ENCODE peak calls at places on chromosome 12, in ten cellular contexts. T is stimulated activated CD4-positive, alpha-beta T cell treated with anti-CD3 and anti-CD28 coated beads, Interleukin-4, amount 100 ng/mL, for 4 hours; J is hepatocyte; X is upper lobe of right lung; G is fibroblast of villous mesenchyme; M is stimulated activated CD8-positive, alpha-beta memory T cell treated with anti-CD3 and anti-CD28 coated beads, Interleukin-4, amount 100 ng/mL, for 24 hours; R is glomerular endothelial cell; C is T-helper 1 cell; N is iris pigment epithelial cell; I is T-helper 2 cell. S is an unnamed sample.

GRCh38 chr12:6285532-6286306 is 24.8 kb upstream of the PLEKHG6 start:
- DNase-seq in C (no peak), R (no peak), M (no peak), G (peak), T (no peak), N (peak), J (no peak), I (no peak), X (no peak), S (no peak)

GRCh38 chr12:121933522-121934317 is 15.3 kb downstream of the CFAP251 start:
- DNase-seq in G (peak), C (no peak), J (peak), I (no peak), X (peak), M (no peak), N (peak), T (no peak), R (no peak), S (no peak)

GRCh38 chr12:113391145-113391544 is 12.5 kb downstream of the SDS start:
- DNase-seq in T (no peak), R (no peak), X (no peak), J (no peak), I (no peak), M (no peak), G (no peak), N (no peak), C (no peak), S (no peak)

GRCh38 chr12:94203796-94204195 is 55.4 kb downstream of the PLXNC1 start:
- DNase-seq in X (no peak), C (no peak), J (no peak), R (no peak), G (no peak), T (no peak), I (no peak), N (peak), M (no peak), S (no peak)

GRCh38 chr12:68428211-68428610 is 96.0 kb upstream of the MDM1 start:
- DNase-seq in I (no peak), C (no peak), R (no peak), G (no peak), J (no peak), X (no peak), M (no peak), T (no peak), N (no peak), S (no peak)

GRCh38 chr12:112346194-112346593 is 36.0 kb downstream of the HECTD4 start:
- DNase-seq in G (no peak), X (no peak), M (no peak), I (no peak), R (no peak), N (no peak), T (no peak), J (no peak), C (no peak), S (no peak)

GRCh38 chr12:120640840-120641833 is 711 bp downstream of the CABP1 start:
- DNase-seq in J (peak), C (peak), X (peak), R (no peak), G (peak), T (peak), I (peak), M (no peak), N (peak), S (peak)

GRCh38 chr12:109737111-109737510 is 23.5 kb downstream of the FAM222A start:
- DNase-seq in T (no peak), C (no peak), M (no peak), N (no peak), G (no peak), X (no peak), J (no peak), I (no peak), R (no peak), S (no peak)

GRCh38 chr12:52438305-52439301 is 4.4 kb upstream of the KRT75 start:
- DNase-seq in T (no peak), M (no peak), C (no peak), X (no peak), G (no peak), N (no peak), I (no peak), R (no peak), J (no peak), S (no peak)

GRCh38 chr12:87038098-87038497 is 781.9 kb upstream of the MGAT4C start:
- DNase-seq in C (no peak), R (no peak), J (no peak), T (no peak), G (no peak), X (no peak), I (no peak), N (no peak), M (no peak), S (no peak)